ENCODE peak calls at places on chromosome 13, in five cellular contexts. One of them, this sample, is unnamed. For H3K4me1, the result is how much of the 10 kb centered on the place peaks cover.

GRCh38 chr13:106369091-106369490 is 166.4 kb downstream of the EFNB2 start:
- DNase-seq in fibroblast of lung: no peak
- DNase-seq in hepatocyte: no peak
- DNase-seq in colonic mucosa: no peak
- DNase-seq in HepG2: no peak
- DNase-seq in this sample: no peak

GRCh38 chr13:46665630-46666482 is 112.9 kb downstream of the LRCH1 start:
- DNase-seq in fibroblast of lung: no peak
- DNase-seq in hepatocyte: peak
- DNase-seq in colonic mucosa: peak
- DNase-seq in HepG2: peak
- DNase-seq in this sample: no peak

GRCh38 chr13:62357887-62358645 is 942.4 kb upstream of the PCDH20 start:
- DNase-seq in fibroblast of lung: peak
- DNase-seq in hepatocyte: peak
- DNase-seq in colonic mucosa: no peak
- DNase-seq in HepG2: peak
- DNase-seq in this sample: no peak

GRCh38 chr13:58461217-58461616 is 829.7 kb downstream of the PCDH17 start:
- DNase-seq in fibroblast of lung: no peak
- DNase-seq in hepatocyte: peak
- DNase-seq in colonic mucosa: no peak
- DNase-seq in HepG2: no peak
- DNase-seq in this sample: no peak

GRCh38 chr13:101915333-101915732 is 462.9 kb downstream of the ITGBL1 start:
- DNase-seq in fibroblast of lung: no peak
- DNase-seq in hepatocyte: no peak
- DNase-seq in colonic mucosa: no peak
- DNase-seq in HepG2: no peak
- DNase-seq in this sample: no peak

GRCh38 chr13:65597839-65598818 is 1632.0 kb downstream of the PCDH9 start:
- DNase-seq in fibroblast of lung: peak
- DNase-seq in hepatocyte: no peak
- DNase-seq in colonic mucosa: no peak
- DNase-seq in HepG2: no peak
- DNase-seq in this sample: no peak

GRCh38 chr13:48253849-48254248 is 20.8 kb downstream of the ITM2B start:
- DNase-seq in fibroblast of lung: peak
- DNase-seq in hepatocyte: no peak
- DNase-seq in colonic mucosa: no peak
- DNase-seq in HepG2: peak
- DNase-seq in this sample: no peak

GRCh38 chr13:48633695-48634094 is 20.0 kb upstream of the CYSLTR2 start:
- DNase-seq in fibroblast of lung: no peak
- DNase-seq in hepatocyte: no peak
- DNase-seq in colonic mucosa: no peak
- DNase-seq in HepG2: no peak
- DNase-seq in this sample: no peak

GRCh38 chr13:75621147-75621546 is 15.0 kb upstream of the LMO7 start:
- DNase-seq in fibroblast of lung: no peak
- DNase-seq in hepatocyte: no peak
- DNase-seq in colonic mucosa: no peak
- DNase-seq in HepG2: no peak
- DNase-seq in this sample: no peak

GRCh38 chr13:108182652-108183051 is 32.7 kb downstream of the LIG4 start:
- DNase-seq in fibroblast of lung: no peak
- DNase-seq in hepatocyte: no peak
- DNase-seq in colonic mucosa: no peak
- DNase-seq in HepG2: no peak
- DNase-seq in this sample: no peak

GRCh38 chr13:110756268-110756667 is 42.8 kb downstream of the ING1 start:
- DNase-seq in fibroblast of lung: peak
- DNase-seq in hepatocyte: no peak
- DNase-seq in colonic mucosa: no peak
- DNase-seq in HepG2: no peak
- DNase-seq in this sample: no peak

GRCh38 chr13:99113351-99113750 is 87.3 kb upstream of the UBAC2 start:
- DNase-seq in fibroblast of lung: no peak
- DNase-seq in hepatocyte: no peak
- DNase-seq in colonic mucosa: no peak
- DNase-seq in HepG2: no peak
- DNase-seq in this sample: no peak

GRCh38 chr13:27425151-27425917 is 915 bp downstream of the GTF3A start:
- DNase-seq in fibroblast of lung: no peak
- DNase-seq in hepatocyte: no peak
- DNase-seq in colonic mucosa: peak
- DNase-seq in HepG2: no peak
- DNase-seq in this sample: no peak

GRCh38 chr13:48769107-48769704 is 115.5 kb downstream of the CYSLTR2 start:
- DNase-seq in fibroblast of lung: peak
- DNase-seq in hepatocyte: peak
- DNase-seq in colonic mucosa: peak
- DNase-seq in HepG2: peak
- DNase-seq in this sample: no peak

GRCh38 chr13:59890064-59890463 is 273.7 kb downstream of the DIAPH3 start:
- DNase-seq in fibroblast of lung: peak
- DNase-seq in hepatocyte: peak
- DNase-seq in colonic mucosa: no peak
- DNase-seq in HepG2: no peak
- DNase-seq in this sample: no peak

GRCh38 chr13:77506874-77507273 is 28.6 kb upstream of the SCEL start:
- DNase-seq in fibroblast of lung: peak
- DNase-seq in hepatocyte: no peak
- DNase-seq in colonic mucosa: no peak
- DNase-seq in HepG2: no peak
- DNase-seq in this sample: no peak

GRCh38 chr13:24574847-24575246 is 62.3 kb upstream of the PARP4 start:
- DNase-seq in fibroblast of lung: no peak
- DNase-seq in hepatocyte: no peak
- DNase-seq in colonic mucosa: no peak
- DNase-seq in HepG2: no peak
- DNase-seq in this sample: no peak

GRCh38 chr13:30928971-30929370 is 3.5 kb upstream of the TEX26 start:
- DNase-seq in fibroblast of lung: no peak
- DNase-seq in hepatocyte: no peak
- DNase-seq in colonic mucosa: no peak
- DNase-seq in HepG2: no peak
- DNase-seq in this sample: no peak

GRCh38 chr13:96075953-96076543 is 13.9 kb upstream of the HS6ST3 start:
- DNase-seq in fibroblast of lung: peak
- DNase-seq in hepatocyte: peak
- DNase-seq in colonic mucosa: no peak
- DNase-seq in HepG2: peak
- DNase-seq in this sample: no peak

GRCh38 chr13:59532405-59532804 is 631.3 kb downstream of the DIAPH3 start:
- DNase-seq in fibroblast of lung: no peak
- DNase-seq in hepatocyte: no peak
- DNase-seq in colonic mucosa: no peak
- DNase-seq in HepG2: no peak
- DNase-seq in this sample: no peak

DNA sequence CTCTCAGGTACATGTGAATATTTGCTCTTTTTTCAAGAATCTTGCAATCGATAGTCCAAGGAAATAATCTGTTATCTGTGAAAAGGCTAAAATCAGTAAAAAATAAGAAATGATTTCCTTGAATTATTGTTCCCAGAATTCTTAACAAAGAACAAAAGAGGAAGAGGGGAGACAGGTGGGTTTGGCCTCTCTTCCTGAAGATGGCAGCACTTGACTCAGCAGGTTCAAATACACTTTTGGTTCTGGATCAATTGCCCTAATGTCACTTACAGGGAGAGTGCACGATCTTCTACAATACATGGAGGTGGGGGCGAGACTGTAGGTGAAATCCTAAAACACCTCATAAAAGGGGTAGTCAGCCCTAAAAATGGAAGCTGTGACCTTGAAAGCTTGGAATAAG is 358.7 kb downstream of the IRS2 start:
- DNase-seq in fibroblast of lung: no peak
- DNase-seq in hepatocyte: no peak
- DNase-seq in colonic mucosa: no peak
- DNase-seq in HepG2: no peak
- DNase-seq in this sample: no peak
- TF ChIP-seq CTCF in fibroblast of lung: no peak
- TF ChIP-seq CTCF in hepatocyte: peak
- TF ChIP-seq CTCF in colonic mucosa: no peak
- TF ChIP-seq CTCF in HepG2: no peak
- TF ChIP-seq CTCF in this sample: peak

DNA sequence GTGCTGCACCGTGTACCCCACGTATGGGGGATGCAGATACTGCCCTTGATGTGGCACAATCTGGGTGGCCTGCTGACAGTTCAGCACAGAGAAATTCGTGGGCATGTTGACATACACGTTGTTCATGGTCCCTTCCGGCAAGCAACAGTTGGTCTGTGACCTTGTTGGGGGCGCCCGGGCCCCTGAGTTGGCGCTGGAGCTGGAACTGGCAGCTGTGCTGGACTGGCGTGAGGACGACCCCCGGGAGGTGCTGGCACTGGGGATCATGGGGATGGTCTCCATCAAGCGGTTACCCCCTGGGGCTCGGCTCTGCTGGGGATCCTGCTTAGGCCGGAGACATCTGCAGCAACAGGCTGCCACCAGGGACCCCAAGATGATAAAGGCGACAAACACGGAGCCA is 5.2 kb downstream of the SHISA2 start:
- DNase-seq in fibroblast of lung: no peak
- DNase-seq in hepatocyte: no peak
- DNase-seq in colonic mucosa: no peak
- DNase-seq in HepG2: no peak
- DNase-seq in this sample: no peak
- H3K4me1 ChIP-seq in fibroblast of lung: under half
- H3K4me1 ChIP-seq in hepatocyte: under half
- H3K4me1 ChIP-seq in colonic mucosa: under half
- H3K4me1 ChIP-seq in HepG2: under half
- H3K4me1 ChIP-seq in this sample: under half

DNA sequence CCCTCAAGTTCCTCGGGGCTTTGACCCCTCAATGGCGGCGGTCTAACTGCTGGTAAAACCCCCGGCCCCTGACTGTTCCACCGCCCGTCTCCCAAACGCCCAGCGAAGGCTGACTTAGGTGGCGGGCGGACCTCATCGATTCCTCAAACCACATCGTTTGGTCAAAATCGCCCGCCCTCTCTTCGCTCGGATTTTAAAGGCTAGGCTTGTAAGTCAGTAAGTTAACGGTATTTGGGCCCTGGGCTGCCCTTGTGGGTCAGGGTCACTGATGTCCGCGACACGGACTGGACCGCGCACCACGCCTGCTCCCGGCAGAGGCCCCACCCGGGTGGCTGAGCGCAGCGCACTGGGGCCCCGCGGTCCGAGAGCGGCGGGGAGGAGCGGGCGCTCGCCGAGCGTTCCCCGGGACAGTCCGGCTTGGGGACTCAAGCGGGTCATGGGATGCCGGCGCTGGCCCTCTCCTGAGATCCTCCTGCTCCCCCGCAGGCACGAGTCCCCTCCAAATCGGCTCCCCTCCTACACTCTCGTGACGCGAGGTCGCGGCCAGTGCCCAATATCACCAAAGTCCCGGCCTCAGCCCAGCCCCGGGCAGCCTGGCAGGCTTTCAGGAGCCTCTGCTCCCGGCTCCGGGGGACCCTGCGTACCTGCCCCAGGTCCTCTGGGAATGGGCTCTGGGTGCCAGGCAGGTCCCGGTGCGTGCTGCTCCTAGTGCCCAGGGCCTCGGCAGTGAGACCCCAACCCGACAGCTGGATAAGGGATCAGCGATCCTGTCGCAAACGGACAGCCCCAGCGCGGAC is 990 bp downstream of the FLT1 start:
- DNase-seq in fibroblast of lung: no peak
- DNase-seq in hepatocyte: no peak
- DNase-seq in colonic mucosa: no peak
- DNase-seq in HepG2: no peak
- DNase-seq in this sample: no peak
- H3K27ac ChIP-seq in fibroblast of lung: no peak
- H3K27ac ChIP-seq in hepatocyte: no peak
- H3K27ac ChIP-seq in colonic mucosa: no peak
- H3K27ac ChIP-seq in HepG2: no peak
- H3K27ac ChIP-seq in this sample: no peak

GRCh38 chr13:70964124-70964523 is 855.9 kb upstream of the KLHL1 start:
- DNase-seq in fibroblast of lung: peak
- DNase-seq in hepatocyte: no peak
- DNase-seq in colonic mucosa: no peak
- DNase-seq in HepG2: peak
- DNase-seq in this sample: no peak
- TF ChIP-seq CTCF in fibroblast of lung: no peak
- TF ChIP-seq CTCF in hepatocyte: peak
- TF ChIP-seq CTCF in colonic mucosa: no peak
- TF ChIP-seq CTCF in HepG2: peak
- TF ChIP-seq CTCF in this sample: no peak

DNA sequence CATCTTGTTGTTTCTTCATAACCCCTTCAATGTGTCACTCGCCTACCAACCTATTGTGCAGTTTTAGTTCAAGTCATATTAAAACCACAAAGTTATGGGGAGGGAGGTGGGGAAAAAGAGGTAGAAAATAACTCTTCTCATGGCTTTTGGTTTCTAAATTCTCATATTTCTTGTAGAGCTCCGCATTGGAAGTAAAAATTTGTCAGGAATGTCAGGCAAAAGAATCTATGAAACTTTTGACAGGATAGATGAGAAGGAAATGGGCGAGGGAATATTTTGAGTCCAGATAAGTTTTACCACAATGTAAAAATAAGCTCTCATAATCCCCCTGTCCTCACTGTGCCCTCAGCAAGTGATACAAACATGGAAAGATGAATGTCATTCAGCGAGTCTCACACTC is 270.4 kb downstream of the DLEU7 start:
- DNase-seq in fibroblast of lung: no peak
- DNase-seq in hepatocyte: no peak
- DNase-seq in colonic mucosa: no peak
- DNase-seq in HepG2: no peak
- DNase-seq in this sample: no peak
- H3K4me1 ChIP-seq in fibroblast of lung: under half
- H3K4me1 ChIP-seq in hepatocyte: under half
- H3K4me1 ChIP-seq in colonic mucosa: under half
- H3K4me1 ChIP-seq in HepG2: under half
- H3K4me1 ChIP-seq in this sample: under half

GRCh38 chr13:73070451-73070850 is 11.6 kb downstream of the KLF5 start:
- DNase-seq in fibroblast of lung: no peak
- DNase-seq in hepatocyte: no peak
- DNase-seq in colonic mucosa: peak
- DNase-seq in HepG2: no peak
- DNase-seq in this sample: no peak
- H3K27ac ChIP-seq in fibroblast of lung: no peak
- H3K27ac ChIP-seq in hepatocyte: peak
- H3K27ac ChIP-seq in colonic mucosa: peak
- H3K27ac ChIP-seq in HepG2: no peak
- H3K27ac ChIP-seq in this sample: peak

GRCh38 chr13:112968380-112968909 is 569 bp upstream of the MCF2L start:
- DNase-seq in fibroblast of lung: no peak
- DNase-seq in hepatocyte: peak
- DNase-seq in colonic mucosa: peak
- DNase-seq in HepG2: no peak
- DNase-seq in this sample: peak
- TF ChIP-seq CTCF in fibroblast of lung: no peak
- TF ChIP-seq CTCF in hepatocyte: peak
- TF ChIP-seq CTCF in colonic mucosa: no peak
- TF ChIP-seq CTCF in HepG2: no peak
- TF ChIP-seq CTCF in this sample: peak

This sample was measured in Peyer's patch.